ENCODE peak calls at places on chromosomes 1 and 21, in five cellular contexts. E is substantia nigra; Y is cardiac fibroblast; D is stimulated activated CD4-positive, alpha-beta T cell treated with anti-CD3 and anti-CD28 coated beads, Interleukin-1b, Interleukin-23, amount 100 ng/mL, for 1 hour; F is PC-3. I is an unnamed sample.

GRCh38 chr1:208183977-208184901 is 59.9 kb downstream of the PLXNA2 start:
- DNase-seq in D (no peak), E (no peak), Y (peak), F (peak), I (no peak)

GRCh38 chr1:97190326-97190725 is 468.7 kb downstream of the PTBP2 start:
- DNase-seq in Y (peak), D (no peak), E (no peak), F (peak), I (no peak)

GRCh38 chr1:66671472-66671871 is 80.8 kb upstream of the DYNLT5 start:
- DNase-seq in F (no peak), Y (no peak), D (no peak), E (no peak), I (no peak)

GRCh38 chr1:94675373-94675772 is 133.8 kb upstream of the F3 start:
- DNase-seq in E (no peak), D (no peak), Y (no peak), F (no peak), I (no peak)

GRCh38 chr1:28582248-28582615 is 9.8 kb upstream of the RAB42 start:
- DNase-seq in D (no peak), F (no peak), E (no peak), Y (peak), I (no peak)

GRCh38 chr21:35249636-35250035 is 200.5 kb upstream of the RUNX1 start:
- DNase-seq in F (peak), E (no peak), Y (no peak), D (no peak), I (no peak)

GRCh38 chr1:206001476-206001888 is 1.7 kb downstream of the RAB7B start:
- DNase-seq in D (no peak), Y (peak), F (peak), E (no peak), I (peak)

GRCh38 chr1:41102208-41102607 is 80.7 kb upstream of the SLFNL1 start:
- DNase-seq in F (peak), D (no peak), E (peak), Y (peak), I (peak)